ENCODE peak calls at places on chromosomes 7 and 10, in nine cellular contexts. S is GM13977, X is MCF 10A, B is sigmoid colon, P is right lobe of liver, I is fibroblast of the aortic adventitia, K is RWPE1, T is AG09319, U is AG10803. C is an unnamed sample.

GRCh38 chr7:148963583-148964509 is 64.5 kb downstream of the PDIA4 start:
- DNase-seq in K (no peak), U (no peak), X (no peak), T (no peak), P (no peak), B (no peak), I (peak; percentile 25), S (no peak), C (no peak)

GRCh38 chr7:55523366-55523765 is 48.9 kb downstream of the VOPP1 start:
- DNase-seq in K (no peak), I (peak; percentile 38), S (no peak), U (peak; percentile 44), P (no peak), B (no peak), T (no peak), X (no peak), C (no peak)

GRCh38 chr10:110867807-110868465 is 3.8 kb upstream of the PDCD4 start:
- DNase-seq in T (no peak), I (no peak), B (no peak), X (no peak), S (no peak), K (no peak), P (no peak), U (peak; percentile 25), C (no peak)

GRCh38 chr7:103695496-103695895 is 249.5 kb upstream of the SLC26A5 start:
- DNase-seq in T (no peak), U (no peak), I (no peak), S (no peak), P (no peak), B (no peak), X (no peak), K (no peak), C (no peak)

GRCh38 chr7:88279323-88279722 is 27.4 kb downstream of the STEAP4 start:
- DNase-seq in P (no peak), I (no peak), B (no peak), T (no peak), X (no peak), S (no peak), K (no peak), U (no peak), C (no peak)

GRCh38 chr10:21317902-21318301 is 207.6 kb downstream of the SKIDA1 start:
- DNase-seq in T (peak; percentile 36), X (peak; percentile 50), B (no peak), U (peak; percentile 44), P (no peak), K (no peak), S (no peak), I (peak; percentile 53), C (peak; percentile 72)

GRCh38 chr7:148650232-148650858 is 48.4 kb upstream of the CUL1 start:
- DNase-seq in B (no peak), K (peak; percentile 19), U (peak; percentile 65), X (no peak), P (no peak), T (no peak), S (no peak), I (peak; percentile 66), C (no peak)

GRCh38 chr10:49197171-49197570 is 9.0 kb upstream of the TMEM273 start:
- DNase-seq in X (no peak), T (no peak), K (no peak), B (no peak), S (no peak), U (no peak), I (no peak), P (no peak), C (no peak)

GRCh38 chr7:100478966-100479660 is at the start of gene TSC22D4:
- DNase-seq in K (peak; percentile 85), B (peak; percentile 99), T (peak; percentile 88), P (peak; percentile 95), S (peak; percentile 95), U (peak; percentile 96), I (peak; percentile 93), X (peak; percentile 93), C (peak; percentile 76)

GRCh38 chr7:144027070-144027469 is 21.7 kb upstream of the OR2A5 start:
- DNase-seq in B (no peak), U (peak; percentile 23), S (no peak), T (peak; percentile 3), X (peak; percentile 39), I (peak; percentile 65), P (no peak), K (peak; percentile 7), C (no peak)
- TF ChIP-seq CTCF in B (peak; percentile 26), U (peak; percentile 59), S (peak; percentile 29), T (peak; percentile 43), X (peak; percentile 54), I (peak; percentile 59), P (peak; percentile 57), K (peak; percentile 56), C (peak; percentile 8)

GRCh38 chr10:70685461-70685911 is 13.2 kb downstream of the ADAMTS14 start:
- DNase-seq in S (no peak), K (no peak), T (no peak), B (no peak), U (no peak), I (no peak), P (no peak), X (no peak), C (no peak)

GRCh38 chr10:70683601-70684329 is 11.5 kb downstream of the ADAMTS14 start:
- DNase-seq in P (no peak), T (no peak), X (no peak), I (peak; percentile 25), S (no peak), K (no peak), U (no peak), B (no peak), C (no peak)

GRCh38 chr10:70684374-70684773 is 12.1 kb downstream of the ADAMTS14 start:
- DNase-seq in K (no peak), U (no peak), T (no peak), I (no peak), X (no peak), S (no peak), P (no peak), B (no peak), C (no peak)

GRCh38 chr10:70682920-70683600 is 10.8 kb downstream of the ADAMTS14 start:
- DNase-seq in T (no peak), P (no peak), U (no peak), X (no peak), I (no peak), B (no peak), K (no peak), S (peak; percentile 54), C (no peak)

DNA sequence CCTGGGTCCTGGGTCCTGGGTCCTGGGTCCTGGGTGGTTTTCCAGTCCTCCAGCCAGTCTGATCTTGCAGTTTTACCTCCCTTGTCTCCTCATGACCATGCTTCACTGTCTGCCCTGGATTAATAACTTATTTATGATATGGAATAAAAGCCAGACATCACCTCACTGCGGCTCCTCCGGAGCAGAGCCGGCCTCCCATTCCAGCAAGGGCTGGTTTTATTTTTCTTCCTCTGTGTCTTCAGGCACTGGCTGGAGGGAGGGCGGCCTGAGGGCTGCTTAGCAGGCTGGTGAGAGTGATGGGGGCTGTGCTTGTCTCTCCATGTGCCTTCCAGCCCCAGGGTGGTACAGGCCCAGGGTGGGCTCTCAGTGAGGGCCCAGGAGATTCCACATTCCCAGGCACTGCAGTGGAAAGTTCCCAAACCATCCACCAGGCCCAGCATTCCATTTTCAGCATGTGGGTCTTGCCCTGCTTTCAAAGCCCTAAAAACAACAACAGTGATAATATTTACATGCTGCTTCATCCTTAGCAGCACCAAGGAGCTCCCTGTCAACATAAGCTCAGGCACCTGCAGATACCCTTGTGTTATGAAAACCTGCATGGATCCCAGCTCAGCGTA is 12.6 kb downstream of the ADAMTS14 start:
- DNase-seq in B (no peak), K (no peak), S (no peak), I (no peak), P (no peak), T (no peak), X (no peak), U (no peak), C (no peak)
- TF ChIP-seq CTCF in B (no peak), K (no peak), S (no peak), I (peak; percentile 21), P (no peak), T (no peak), X (no peak), U (no peak), C (no peak)

GRCh38 chr10:126844406-126844805 is 60.8 kb upstream of the DOCK1 start:
- DNase-seq in T (no peak), X (no peak), U (peak; percentile 12), I (no peak), K (no peak), P (no peak), B (no peak), S (no peak), C (no peak)

GRCh38 chr10:126849646-126850045 is 55.6 kb upstream of the DOCK1 start:
- DNase-seq in B (no peak), U (no peak), S (no peak), I (no peak), T (no peak), K (no peak), P (no peak), X (no peak), C (no peak)

GRCh38 chr10:126847666-126848065 is 57.6 kb upstream of the DOCK1 start:
- DNase-seq in U (no peak), X (no peak), S (no peak), T (no peak), I (no peak), B (no peak), P (no peak), K (no peak), C (no peak)

GRCh38 chr10:126846469-126846868 is 58.8 kb upstream of the DOCK1 start:
- DNase-seq in X (no peak), I (no peak), P (no peak), B (no peak), U (no peak), S (no peak), K (no peak), T (no peak), C (no peak)

DNA sequence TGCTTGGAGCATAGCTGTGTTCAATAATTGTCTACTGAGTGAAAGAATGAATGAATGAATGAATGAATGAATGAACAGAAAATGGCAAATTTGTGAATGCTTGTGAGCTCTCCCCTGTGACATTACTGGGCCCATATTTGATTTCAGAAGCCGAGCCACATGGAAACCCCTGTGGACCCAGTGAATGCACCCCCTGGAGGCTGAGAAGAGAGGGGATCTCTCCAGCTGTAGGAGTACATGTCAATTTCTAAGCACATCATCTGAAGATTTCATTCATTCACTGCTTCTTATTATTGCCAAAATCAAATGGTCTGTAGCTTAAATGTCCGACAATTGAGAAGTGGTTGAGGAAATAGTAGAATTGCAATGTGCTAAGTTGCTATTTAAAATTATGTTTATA is 58.3 kb upstream of the DOCK1 start:
- DNase-seq in P (no peak), S (no peak), B (no peak), U (no peak), T (no peak), I (no peak), K (no peak), X (no peak), C (no peak)
- TF ChIP-seq CTCF in P (no peak), S (no peak), B (no peak), U (peak; percentile 9), T (no peak), I (no peak), K (no peak), X (no peak), C (no peak)

DNA sequence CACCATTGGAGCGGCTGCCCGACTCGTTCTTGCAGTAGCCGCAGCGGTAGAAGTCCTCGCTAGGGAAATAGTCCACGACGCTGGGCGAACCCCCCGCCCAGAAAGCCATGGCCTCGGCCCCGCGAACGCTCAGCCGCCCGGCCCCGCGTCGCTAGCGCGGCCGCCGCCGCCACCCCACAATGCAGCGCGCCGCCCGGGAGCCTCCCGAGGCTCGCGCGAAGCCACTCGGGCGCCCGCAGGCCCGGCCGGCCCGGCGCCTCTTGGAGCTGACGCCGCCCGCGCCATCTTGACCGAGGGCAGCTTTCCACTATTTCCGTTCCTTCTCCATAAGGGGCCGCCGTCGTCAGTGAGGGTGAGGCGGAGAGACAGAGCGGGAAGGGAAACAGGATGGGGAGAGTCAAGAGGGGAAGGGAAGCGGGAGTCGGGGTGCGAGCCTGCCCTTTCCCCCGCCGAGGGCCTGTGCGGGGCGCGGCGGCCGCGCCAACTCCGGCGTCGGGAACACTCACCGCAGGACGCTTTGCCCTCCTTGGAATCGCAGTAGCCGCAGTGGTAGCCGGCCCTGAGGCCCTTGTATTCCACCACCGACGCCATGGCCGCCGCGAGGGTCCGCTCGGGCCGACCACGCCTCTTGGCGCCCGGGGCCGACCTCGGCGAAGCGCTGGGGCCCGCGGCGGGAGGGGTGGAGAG is at the start of gene ATE1:
- DNase-seq in X (peak; percentile 95), I (peak; percentile 89), K (peak; percentile 89), B (peak; percentile 95), S (peak; percentile 94), P (peak; percentile 91), U (peak; percentile 92), T (peak; percentile 76), C (peak; percentile 67)
- TF ChIP-seq CTCF in X (no peak), I (peak; percentile 22), K (no peak), B (no peak), S (no peak), P (peak; percentile 25), U (no peak), T (peak; percentile 20), C (no peak)

C was measured in HFF-Myc.